ENCODE peak calls at places on chromosomes 16 and 17, in five cellular contexts. H, Y, M, W and A are unnamed samples.
A peak's percentile ranks its signal among the peaks of the same experiment; 100 is the strongest.

GRCh38 chr17:56870163-56870651 is 36.3 kb downstream of the DGKE start:
- DNase-seq in H (no peak), Y (no peak), M (no peak), W (no peak), A (no peak)

GRCh38 chr17:3772764-3773163 is 28.2 kb downstream of the ITGAE start:
- DNase-seq in H (no peak), Y (no peak), M (no peak), W (no peak), A (peak; percentile 80)

GRCh38 chr16:1176280-1176897 is 23.5 kb downstream of the CACNA1H start:
- DNase-seq in H (no peak), Y (no peak), M (no peak), W (no peak), A (peak; percentile 68)

GRCh38 chr16:86831366-86831765 is 253.0 kb downstream of the FOXL1 start:
- DNase-seq in H (no peak), Y (no peak), M (no peak), W (no peak), A (no peak)

GRCh38 chr16:57757326-57757786 is 21.8 kb downstream of the KATNB1 start:
- DNase-seq in H (peak; percentile 88), Y (no peak), M (peak; percentile 74), W (no peak), A (peak; percentile 99)

GRCh38 chr16:49608801-49609200 is 235.2 kb downstream of the C16orf78 start:
- DNase-seq in H (no peak), Y (no peak), M (peak; percentile 74), W (no peak), A (no peak)

GRCh38 chr17:50163846-50164696 is 1.7 kb upstream of the SGCA start:
- DNase-seq in H (peak; percentile 64), Y (no peak), M (no peak), W (no peak), A (no peak)

GRCh38 chr17:32150358-32150757 is 8.1 kb downstream of the RHOT1 start:
- DNase-seq in H (no peak), Y (no peak), M (no peak), W (no peak), A (no peak)

GRCh38 chr17:18960803-18961511 is 9.0 kb downstream of the SLC5A10 start:
- DNase-seq in H (peak; percentile 81), Y (no peak), M (peak; percentile 71), W (no peak), A (peak; percentile 96)

GRCh38 chr16:20225334-20225733 is 102.0 kb downstream of the GP2 start:
- DNase-seq in H (no peak), Y (no peak), M (no peak), W (no peak), A (no peak)

GRCh38 chr16:15544405-15544804 is 98.5 kb downstream of the MARF1 start:
- DNase-seq in H (no peak), Y (no peak), M (no peak), W (no peak), A (no peak)

GRCh38 chr17:3815122-3815521 is 14.1 kb upstream of the ITGAE start:
- DNase-seq in H (no peak), Y (no peak), M (no peak), W (no peak), A (no peak)

GRCh38 chr16:85278851-85279250 is 166.6 kb upstream of the CIBAR2 start:
- DNase-seq in H (no peak), Y (no peak), M (no peak), W (no peak), A (no peak)

GRCh38 chr16:6684076-6684673 is 648.5 kb upstream of the RBFOX1 start:
- DNase-seq in H (no peak), Y (no peak), M (no peak), W (no peak), A (peak; percentile 20)

GRCh38 chr16:27642753-27643152 is 92.8 kb downstream of the KATNIP start:
- DNase-seq in H (no peak), Y (no peak), M (peak; percentile 39), W (no peak), A (peak; percentile 65)

GRCh38 chr17:46020023-46020735 is 21.1 kb downstream of the STH start:
- DNase-seq in H (no peak), Y (no peak), M (no peak), W (no peak), A (no peak)

GRCh38 chr16:58128181-58128631 is 975 bp downstream of the CFAP20 start:
- DNase-seq in H (no peak), Y (no peak), M (no peak), W (no peak), A (no peak)

GRCh38 chr17:70636517-70637133 is 467.3 kb downstream of the KCNJ2 start:
- DNase-seq in H (no peak), Y (no peak), M (peak; percentile 59), W (no peak), A (peak; percentile 33)

GRCh38 chr17:76252040-76252954 is 12.0 kb upstream of the RNF157 start:
- DNase-seq in H (no peak), Y (peak; percentile 97), M (peak; percentile 76), W (peak; percentile 86), A (no peak)

GRCh38 chr17:17243163-17243562 is 6.2 kb upstream of the FLCN start:
- DNase-seq in H (no peak), Y (no peak), M (no peak), W (no peak), A (no peak)

GRCh38 chr16:82156761-82157654 is 13.0 kb downstream of the MPHOSPH6 start:
- DNase-seq in H (no peak), Y (peak; percentile 41), M (peak; percentile 9), W (no peak), A (no peak)

GRCh38 chr17:5055543-5055942 is 20.3 kb upstream of the SLC52A1 start:
- DNase-seq in H (no peak), Y (no peak), M (no peak), W (no peak), A (peak; percentile 55)

GRCh38 chr17:19410875-19411291 is at the start of gene RNF112:
- DNase-seq in H (peak; percentile 41), Y (no peak), M (peak; percentile 66), W (no peak), A (peak; percentile 83)

GRCh38 chr17:78716814-78717393 is 65.2 kb downstream of the CYTH1 start:
- DNase-seq in H (peak; percentile 76), Y (no peak), M (peak; percentile 55), W (no peak), A (peak; percentile 71)

GRCh38 chr16:13298676-13299075 is 397.3 kb downstream of the SHISA9 start:
- DNase-seq in H (no peak), Y (no peak), M (no peak), W (no peak), A (no peak)

GRCh38 chr16:27169511-27170071 is 33.7 kb upstream of the KDM8 start:
- DNase-seq in H (no peak), Y (no peak), M (peak; percentile 94), W (peak; percentile 25), A (no peak)

GRCh38 chr17:50363217-50364060 is 9.5 kb downstream of the MRPL27 start:
- DNase-seq in H (no peak), Y (no peak), M (peak; percentile 52), W (no peak), A (peak; percentile 98)

GRCh38 chr17:28280826-28281225 is 38.2 kb upstream of the TMEM97 start:
- DNase-seq in H (no peak), Y (no peak), M (no peak), W (no peak), A (no peak)

GRCh38 chr16:66131895-66132294 is 234.6 kb upstream of the CDH5 start:
- DNase-seq in H (no peak), Y (peak; percentile 68), M (peak; percentile 50), W (no peak), A (no peak)

GRCh38 chr17:57913576-57914273 is 41.5 kb downstream of the CUEDC1 start:
- DNase-seq in H (no peak), Y (no peak), M (peak; percentile 40), W (no peak), A (no peak)

GRCh38 chr16:70694517-70695218 is 8.8 kb upstream of the MTSS2 start:
- DNase-seq in H (no peak), Y (no peak), M (no peak), W (no peak), A (no peak)

GRCh38 chr17:73770115-73770848 is 126.0 kb upstream of the SDK2 start:
- DNase-seq in H (peak; percentile 88), Y (peak; percentile 46), M (peak; percentile 70), W (peak; percentile 23), A (no peak)

GRCh38 chr16:58148099-58148498 is 18.9 kb upstream of the CFAP20 start:
- DNase-seq in H (no peak), Y (no peak), M (no peak), W (no peak), A (no peak)

DNA sequence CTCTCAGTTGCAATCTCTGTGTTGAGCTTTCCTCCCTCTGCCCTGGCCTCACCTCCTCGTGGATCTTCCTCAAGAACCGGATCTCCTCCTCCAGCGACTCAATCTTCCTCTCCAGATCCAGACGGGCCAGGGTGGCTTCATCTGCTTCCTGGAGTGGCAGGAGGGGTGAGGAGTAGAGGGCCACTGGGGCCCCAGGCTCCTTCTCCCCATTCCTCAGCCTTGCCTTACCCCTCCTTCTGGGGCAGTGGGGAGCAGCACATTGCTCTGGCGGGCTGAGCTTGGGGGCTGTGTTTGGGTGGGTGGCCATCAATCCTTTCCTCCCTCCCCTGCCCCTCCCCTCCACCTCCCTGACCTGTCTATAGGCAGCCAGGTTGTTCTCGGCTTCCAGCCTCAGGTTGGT is 1.6 kb downstream of the GFAP start:
- DNase-seq in H (no peak), Y (no peak), M (no peak), W (no peak), A (no peak)
- H3K4me3 ChIP-seq in H (no peak overlapping the region), Y (no peak overlapping the region), M (no peak overlapping the region), W (no peak overlapping the region), A (no peak overlapping the region)

GRCh38 chr16:10878328-10878643 is 1.3 kb downstream of the CIITA start:
- DNase-seq in H (no peak), Y (no peak), M (no peak), W (no peak), A (peak; percentile 62)

GRCh38 chr16:10876305-10876704 is 697 bp upstream of the CIITA start:
- DNase-seq in H (no peak), Y (no peak), M (no peak), W (no peak), A (no peak)

GRCh38 chr16:10877472-10877946 is 507 bp downstream of the CIITA start:
- DNase-seq in H (no peak), Y (no peak), M (no peak), W (no peak), A (peak; percentile 65)

GRCh38 chr16:10878644-10879498 is 1.9 kb downstream of the CIITA start:
- DNase-seq in H (peak; percentile 51), Y (no peak), M (peak; percentile 24), W (no peak), A (peak; percentile 83)

GRCh38 chr16:10876799-10877341 is at the start of gene CIITA:
- DNase-seq in H (peak; percentile 74), Y (peak; percentile 7), M (peak; percentile 59), W (peak; percentile 80), A (peak; percentile 65)
- H3K4me3 ChIP-seq in H (peak within 1 kb of the TSS; percentile 76), Y (no peak within 1 kb of the TSS), M (no peak within 1 kb of the TSS), W (no peak within 1 kb of the TSS), A (no peak within 1 kb of the TSS)

GRCh38 chr17:75079023-75079373 is 8.8 kb upstream of the SLC16A5 start:
- DNase-seq in H (no peak), Y (no peak), M (no peak), W (no peak), A (no peak)
- H3K4me3 ChIP-seq in H (no peak overlapping the region), Y (no peak overlapping the region), M (no peak overlapping the region), W (no peak overlapping the region), A (no peak overlapping the region)

DNA sequence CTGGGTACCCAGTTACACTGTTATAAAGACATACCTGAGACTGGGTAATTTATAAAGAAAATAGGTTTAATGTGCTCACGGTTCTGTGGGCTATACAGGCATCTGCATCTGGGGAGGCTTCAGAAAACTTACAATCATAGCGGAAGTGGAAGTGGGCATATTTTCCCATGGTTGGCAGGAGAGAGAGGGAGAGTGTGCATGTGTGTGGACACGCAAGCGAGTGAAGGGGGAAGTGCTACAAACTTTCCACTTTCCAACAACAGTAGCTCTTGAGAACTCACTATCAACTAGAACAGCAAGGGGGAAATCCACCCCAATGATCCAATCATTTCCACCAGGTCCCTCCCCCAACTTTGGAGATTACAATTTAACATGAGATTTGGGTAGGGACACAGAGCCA is 11.1 kb downstream of the TAOK1 start:
- DNase-seq in H (no peak), Y (no peak), M (no peak), W (no peak), A (no peak)
- H3K4me3 ChIP-seq in H (no peak overlapping the region), Y (no peak overlapping the region), M (no peak overlapping the region), W (no peak overlapping the region), A (no peak overlapping the region)